ENCODE peak calls at places on chromosomes 4 and X, in four cellular contexts. O is bronchial epithelial cell, M is fibroblast of mammary gland, Y is tibial artery. D is an unnamed sample.

GRCh38 chr4:53781614-53782467 is 190.6 kb upstream of the LNX1 start:
- DNase-seq in O (peak; percentile 85), M (peak; percentile 56), Y (no peak), D (no peak)

GRCh38 chrX:69607616-69608015 is 8.3 kb upstream of the EDA start:
- DNase-seq in O (peak; percentile 21), M (no peak), Y (no peak), D (no peak)

GRCh38 chrX:1545776-1546408 is 8.9 kb upstream of the P2RY8 start:
- DNase-seq in O (no peak), M (no peak), Y (no peak), D (no peak)

GRCh38 chr4:129998436-129999150 is 902.6 kb downstream of the C4orf33 start:
- DNase-seq in O (no peak), M (no peak), Y (no peak), D (no peak)

GRCh38 chr4:89834486-89835209 is 2.3 kb downstream of the SNCA start:
- DNase-seq in O (no peak), M (no peak), Y (no peak), D (no peak)

GRCh38 chrX:152343306-152343705 is 107.8 kb downstream of the GABRA3 start:
- DNase-seq in O (no peak), M (peak; percentile 1), Y (no peak), D (no peak)

GRCh38 chrX:115639481-115639880 is 78.5 kb downstream of the PLS3 start:
- DNase-seq in O (no peak), M (no peak), Y (no peak), D (no peak)

GRCh38 chr4:38856046-38856445 is 571 bp downstream of the TLR6 start:
- DNase-seq in O (no peak), M (no peak), Y (no peak), D (peak; percentile 56)

GRCh38 chrX:148193759-148194158 is 212.6 kb downstream of the FMR1NB start:
- DNase-seq in O (no peak), M (no peak), Y (no peak), D (no peak)

GRCh38 chr4:110527156-110527555 is 51.2 kb downstream of the ENPEP start:
- DNase-seq in O (no peak), M (no peak), Y (no peak), D (no peak)

GRCh38 chr4:35883108-35883507 is 361.2 kb downstream of the ARAP2 start:
- DNase-seq in O (no peak), M (no peak), Y (no peak), D (no peak)

GRCh38 chrX:120419465-120419864 is 49.6 kb downstream of the LAMP2 start:
- DNase-seq in O (no peak), M (no peak), Y (no peak), D (no peak)

GRCh38 chr4:80909938-80910337 is 120.6 kb upstream of the BMP3 start:
- DNase-seq in O (no peak), M (no peak), Y (no peak), D (no peak)

GRCh38 chr4:89765966-89766365 is 71.0 kb downstream of the SNCA start:
- DNase-seq in O (peak; percentile 67), M (peak; percentile 46), Y (no peak), D (no peak)

GRCh38 chrX:137930562-137930961 is 364.6 kb downstream of the ZIC3 start:
- DNase-seq in O (no peak), M (no peak), Y (no peak), D (no peak)

GRCh38 chrX:16993791-16994318 is 47.4 kb downstream of the REPS2 start:
- DNase-seq in O (no peak), M (no peak), Y (no peak), D (no peak)
- TF ChIP-seq CTCF in O (no peak), M (peak; percentile 28), Y (no peak), D (no peak)

DNA sequence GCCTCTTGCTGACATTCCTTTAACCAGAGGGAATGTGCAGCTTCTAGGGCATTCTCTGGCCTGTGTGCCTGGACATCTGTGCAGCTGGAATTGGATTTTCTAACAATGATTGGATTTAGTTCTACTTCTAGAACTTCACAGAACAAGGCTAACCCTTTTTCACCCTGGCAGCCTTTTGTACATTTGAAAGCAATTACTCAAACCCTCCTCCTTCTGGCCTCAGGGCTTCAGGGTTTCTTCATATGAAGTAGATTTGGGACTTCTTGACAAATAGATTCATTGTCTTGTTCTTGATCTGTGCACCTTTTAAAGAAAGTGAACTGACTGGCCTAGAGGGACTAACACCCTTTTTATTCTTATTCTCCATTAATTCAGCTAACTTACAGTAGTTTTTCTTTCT is 30.1 kb downstream of the SPATA18 start:
- DNase-seq in O (no peak), M (no peak), Y (no peak), D (no peak)
- TF ChIP-seq CTCF in O (no peak), M (no peak), Y (no peak), D (no peak)

GRCh38 chr4:109435635-109436034 is 2.0 kb downstream of the SEC24B start:
- DNase-seq in O (no peak), M (peak; percentile 20), Y (no peak), D (no peak)

GRCh38 chr4:109433281-109434006 is at the start of gene SEC24B:
- DNase-seq in O (peak; percentile 59), M (peak; percentile 65), Y (peak; percentile 93), D (peak; percentile 90)

GRCh38 chr4:109434793-109435080 is 1.1 kb downstream of the SEC24B start:
- DNase-seq in O (no peak), M (peak; percentile 17), Y (no peak), D (no peak)

GRCh38 chr4:109432676-109433075 is 939 bp upstream of the SEC24B start:
- DNase-seq in O (peak; percentile 48), M (peak; percentile 74), Y (no peak), D (no peak)

GRCh38 chr4:109434007-109434792 is 585 bp downstream of the SEC24B start:
- DNase-seq in O (no peak), M (peak; percentile 13), Y (peak; percentile 69), D (no peak)
- TF ChIP-seq CTCF in O (no peak), M (no peak), Y (no peak), D (no peak)

DNA sequence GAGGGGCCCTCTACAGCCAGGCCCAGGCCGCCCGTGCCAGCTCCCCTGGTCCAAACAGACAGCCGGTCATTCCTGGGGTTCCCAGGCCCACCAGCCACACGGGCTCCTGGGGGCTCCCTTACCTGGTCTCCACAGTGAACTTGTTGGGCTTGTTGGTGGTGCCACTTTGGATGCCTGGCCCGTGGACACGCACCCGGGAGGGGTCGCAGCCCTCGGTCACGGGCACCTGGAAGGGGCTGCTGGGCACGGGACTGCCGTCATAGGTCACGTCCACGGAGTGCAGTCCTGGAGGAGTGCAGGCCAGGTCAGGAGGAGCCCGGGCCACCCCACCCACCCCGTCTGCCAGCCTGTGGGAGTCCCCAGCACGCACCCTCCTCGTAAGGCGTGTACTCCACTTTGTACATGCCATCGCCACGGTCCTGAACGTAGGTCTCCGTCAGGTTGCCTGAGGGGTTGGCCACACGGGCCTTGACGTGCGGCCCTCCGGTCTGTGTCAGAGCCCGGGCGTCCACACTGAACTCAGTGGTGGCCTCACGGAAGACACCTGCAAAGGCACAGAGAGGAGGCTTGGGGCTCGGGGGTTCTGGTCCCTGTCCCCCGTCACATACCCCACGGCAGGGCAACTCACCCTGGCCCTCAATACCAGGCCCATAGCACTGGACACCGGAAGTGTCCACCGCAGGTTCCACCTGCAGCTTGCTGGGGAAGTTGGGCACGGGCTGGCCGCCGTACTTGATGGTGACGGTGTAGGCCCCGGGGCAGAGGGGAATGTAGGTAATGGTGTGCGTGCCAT is 14.9 kb downstream of the FLNA start:
- DNase-seq in O (no peak), M (no peak), Y (no peak), D (no peak)
- TF ChIP-seq CTCF in O (no peak), M (no peak), Y (no peak), D (no peak)

GRCh38 chr4:56619160-56619559 is 61.9 kb downstream of the HOPX start:
- DNase-seq in O (peak; percentile 56), M (peak; percentile 42), Y (no peak), D (no peak)
- TF ChIP-seq CTCF in O (peak; percentile 12), M (peak; percentile 25), Y (no peak), D (no peak)

D was measured in CD14-positive monocyte.